ENCODE peak calls at places on chromosomes 16 and 17, in seven cellular contexts. S, K, V, D, J, Y and O are unnamed samples.

GRCh38 chr16:31107465-31107867 is 720 bp upstream of the BCKDK start:
- DNase-seq in S (no peak), K (no peak), V (no peak), D (no peak), J (peak; percentile 54), Y (no peak), O (no peak)

GRCh38 chr16:83738926-83739503 is 68.8 kb upstream of the HSBP1 start:
- DNase-seq in S (no peak), K (no peak), V (no peak), D (no peak), J (no peak), Y (no peak), O (no peak)

GRCh38 chr17:46013502-46014165 is 14.6 kb downstream of the STH start:
- DNase-seq in S (no peak), K (no peak), V (no peak), D (peak; percentile 65), J (no peak), Y (peak; percentile 82), O (no peak)

GRCh38 chr17:78817123-78817522 is 23.5 kb downstream of the USP36 start:
- DNase-seq in S (no peak), K (no peak), V (no peak), D (no peak), J (no peak), Y (no peak), O (no peak)

GRCh38 chr16:12721841-12722467 is 81.7 kb downstream of the CPPED1 start:
- DNase-seq in S (no peak), K (no peak), V (no peak), D (no peak), J (no peak), Y (no peak), O (no peak)

GRCh38 chr17:57871863-57872262 is 22.0 kb upstream of the MRPS23 start:
- DNase-seq in S (no peak), K (no peak), V (no peak), D (no peak), J (no peak), Y (no peak), O (no peak)

GRCh38 chr17:15048381-15048780 is 216.7 kb downstream of the PMP22 start:
- DNase-seq in S (peak; percentile 0), K (no peak), V (no peak), D (no peak), J (no peak), Y (no peak), O (no peak)

GRCh38 chr16:30063893-30064745 is 1.4 kb upstream of the ALDOA start:
- DNase-seq in S (no peak), K (no peak), V (peak; percentile 75), D (peak; percentile 76), J (peak; percentile 53), Y (peak; percentile 84), O (no peak)

DNA sequence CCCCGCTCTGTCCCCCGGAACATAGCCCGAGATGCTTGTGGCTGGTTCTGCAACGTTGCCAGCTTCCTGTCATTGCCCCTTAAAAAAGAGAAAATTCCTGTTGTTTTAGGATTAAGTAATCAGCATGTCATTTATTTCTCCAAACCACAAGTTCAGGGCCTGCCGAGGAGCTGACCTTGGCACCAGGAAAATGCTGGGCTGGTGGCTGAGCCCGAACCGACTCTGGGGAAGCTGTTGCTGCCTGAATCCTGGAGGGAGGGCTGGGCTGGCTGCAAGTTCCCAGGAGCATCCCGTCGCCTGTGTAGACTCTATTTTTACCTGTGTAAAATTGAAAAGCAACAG is 130.9 kb upstream of the FOXF1 start:
- DNase-seq in S (no peak), K (no peak), V (no peak), D (no peak), J (no peak), Y (no peak), O (no peak)
- TF ChIP-seq YY1 in S (no peak), K (no peak), V (no peak), D (no peak), J (no peak), Y (no peak), O (no peak)

GRCh38 chr16:46908540-46909372 is 24.6 kb downstream of the GPT2 start:
- DNase-seq in S (peak; percentile 57), K (peak; percentile 27), V (peak; percentile 69), D (peak; percentile 84), J (no peak), Y (peak; percentile 71), O (peak; percentile 77)
- TF ChIP-seq YY1 in S (no peak), K (peak; percentile 19), V (no peak), D (no peak), J (peak; percentile 19), Y (no peak), O (no peak)

DNA sequence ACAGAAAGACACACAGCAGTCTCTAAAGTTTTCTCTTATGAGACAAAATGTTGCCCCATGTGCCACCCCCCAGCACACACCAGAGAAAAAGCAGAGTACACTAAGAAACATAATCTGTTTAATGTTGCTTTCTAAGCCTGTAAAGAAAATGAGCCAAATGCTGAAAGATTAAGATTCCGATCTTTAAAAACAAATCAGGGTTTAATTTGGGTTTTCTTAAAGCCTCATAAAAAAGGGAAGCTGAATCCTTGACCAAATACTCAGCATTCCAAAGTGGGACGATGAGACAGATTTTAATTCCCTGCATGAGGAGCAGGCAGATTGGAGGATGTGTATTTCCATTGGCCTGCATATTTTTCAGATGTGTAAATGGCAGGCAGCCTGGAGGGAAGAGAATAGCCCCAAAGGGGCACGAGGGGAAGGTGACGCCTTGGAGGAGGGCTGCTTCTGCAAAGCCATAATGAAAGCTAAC is 118.4 kb downstream of the COPRS start:
- DNase-seq in S (no peak), K (no peak), V (no peak), D (no peak), J (no peak), Y (no peak), O (no peak)
- TF ChIP-seq YY1 in S (no peak), K (no peak), V (no peak), D (peak; percentile 39), J (no peak), Y (no peak), O (no peak)

GRCh38 chr16:89815639-89816348 is 653 bp downstream of the FANCA start:
- DNase-seq in S (no peak), K (no peak), V (no peak), D (peak; percentile 74), J (no peak), Y (no peak), O (no peak)
- TF ChIP-seq YY1 in S (no peak), K (no peak), V (no peak), D (no peak), J (no peak), Y (no peak), O (no peak)

DNA sequence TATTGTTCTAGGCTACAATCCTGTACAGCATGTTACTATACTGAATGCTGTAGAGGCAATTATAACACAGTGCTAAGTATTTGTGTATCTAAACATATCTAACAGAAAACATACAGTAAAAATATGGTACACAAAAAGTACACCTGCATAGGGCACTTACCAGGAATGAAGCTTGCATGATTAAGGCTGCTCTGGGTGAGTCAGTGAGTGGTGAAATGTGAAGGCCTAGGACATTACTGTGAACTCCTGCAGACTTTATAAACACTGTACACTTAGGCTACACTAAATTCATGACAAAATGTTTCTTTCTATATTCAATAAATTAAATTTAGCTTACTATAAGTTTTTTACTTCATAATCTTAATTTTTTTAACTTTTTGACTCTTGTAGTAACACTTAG is 37.1 kb downstream of the AMFR start:
- DNase-seq in S (no peak), K (no peak), V (no peak), D (no peak), J (no peak), Y (no peak), O (no peak)
- TF ChIP-seq YY1 in S (no peak), K (no peak), V (no peak), D (no peak), J (no peak), Y (no peak), O (no peak)

GRCh38 chr17:47883589-47884426 is 12.2 kb upstream of the SP2 start:
- DNase-seq in S (no peak), K (no peak), V (no peak), D (no peak), J (no peak), Y (no peak), O (no peak)
- TF ChIP-seq YY1 in S (no peak), K (no peak), V (no peak), D (no peak), J (no peak), Y (no peak), O (no peak)

GRCh38 chr17:38844261-38844757 is 9.2 kb downstream of the RPL23 start:
- DNase-seq in S (no peak), K (no peak), V (no peak), D (no peak), J (no peak), Y (peak; percentile 51), O (no peak)
- TF ChIP-seq YY1 in S (no peak), K (no peak), V (no peak), D (no peak), J (no peak), Y (no peak), O (no peak)

GRCh38 chr16:87209808-87210512 is 107.2 kb downstream of the C16orf95 start:
- DNase-seq in S (no peak), K (no peak), V (no peak), D (no peak), J (no peak), Y (no peak), O (no peak)

GRCh38 chr16:87210949-87211348 is 106.2 kb downstream of the C16orf95 start:
- DNase-seq in S (no peak), K (no peak), V (no peak), D (no peak), J (no peak), Y (no peak), O (no peak)

GRCh38 chr16:87207965-87208364 is 109.2 kb downstream of the C16orf95 start:
- DNase-seq in S (no peak), K (no peak), V (no peak), D (no peak), J (no peak), Y (no peak), O (no peak)

GRCh38 chr16:87206646-87207451 is 110.3 kb downstream of the C16orf95 start:
- DNase-seq in S (peak; percentile 28), K (no peak), V (no peak), D (no peak), J (no peak), Y (no peak), O (no peak)

GRCh38 chr16:87207509-87207908 is 109.7 kb downstream of the C16orf95 start:
- DNase-seq in S (no peak), K (no peak), V (no peak), D (no peak), J (no peak), Y (no peak), O (no peak)
- TF ChIP-seq YY1 in S (no peak), K (no peak), V (no peak), D (no peak), J (no peak), Y (no peak), O (no peak)

GRCh38 chr17:30086896-30087295 is 29.7 kb upstream of the NSRP1 start:
- DNase-seq in S (no peak), K (no peak), V (no peak), D (no peak), J (no peak), Y (no peak), O (no peak)
- TF ChIP-seq YY1 in S (no peak), K (no peak), V (no peak), D (no peak), J (no peak), Y (no peak), O (no peak)

GRCh38 chr17:38453951-38454421 is 25.7 kb downstream of the ARHGAP23 start:
- DNase-seq in S (no peak), K (no peak), V (no peak), D (peak; percentile 78), J (no peak), Y (no peak), O (no peak)
- TF ChIP-seq YY1 in S (no peak), K (no peak), V (no peak), D (no peak), J (no peak), Y (no peak), O (no peak)